ENCODE peak calls at places on chromosome 19, in five cellular contexts. M, L, D, V and Z are unnamed samples.

GRCh38 chr19:47998800-47999199 is 4.4 kb downstream of the ELSPBP1 start:
- DNase-seq in M (no peak), L (no peak), D (no peak), V (no peak), Z (no peak)

GRCh38 chr19:7619671-7620441 is 9.5 kb downstream of the XAB2 start:
- DNase-seq in M (peak), L (no peak), D (no peak), V (no peak), Z (no peak)

GRCh38 chr19:47741544-47742125 is 3.7 kb upstream of the NOP53 start:
- DNase-seq in M (no peak), L (no peak), D (no peak), V (no peak), Z (no peak)

GRCh38 chr19:12783849-12784393 is 7.4 kb upstream of the JUNB start:
- DNase-seq in M (peak), L (no peak), D (no peak), V (no peak), Z (no peak)

GRCh38 chr19:53132231-53132991 is at the start of gene ZNF415:
- DNase-seq in M (peak), L (peak), D (peak), V (peak), Z (peak)

GRCh38 chr19:45638930-45639729 is at the start of gene EML2:
- DNase-seq in M (peak), L (no peak), D (peak), V (peak), Z (peak)

GRCh38 chr19:19149402-19149801 is 11.1 kb upstream of the TMEM161A start:
- DNase-seq in M (no peak), L (no peak), D (no peak), V (no peak), Z (no peak)

GRCh38 chr19:3268326-3268725 is 43.9 kb downstream of the CELF5 start:
- DNase-seq in M (no peak), L (no peak), D (no peak), V (no peak), Z (no peak)

GRCh38 chr19:14078406-14078805 is 5.8 kb downstream of the MISP3 start:
- DNase-seq in M (no peak), L (no peak), D (no peak), V (no peak), Z (no peak)

GRCh38 chr19:32887572-32887971 is 18.0 kb upstream of the SLC7A9 start:
- DNase-seq in M (no peak), L (no peak), D (no peak), V (no peak), Z (no peak)

GRCh38 chr19:4567584-4568071 is 8.1 kb upstream of the SEMA6B start:
- DNase-seq in M (no peak), L (no peak), D (peak), V (no peak), Z (no peak)

GRCh38 chr19:35223856-35224505 is 4.6 kb downstream of the FAM187B start:
- DNase-seq in M (no peak), L (no peak), D (no peak), V (no peak), Z (peak)

GRCh38 chr19:4868286-4868834 is 893 bp upstream of the PLIN3 start:
- DNase-seq in M (no peak), L (no peak), D (no peak), V (peak), Z (no peak)

GRCh38 chr19:35206379-35206778 is 22.2 kb downstream of the FAM187B start:
- DNase-seq in M (no peak), L (no peak), D (no peak), V (no peak), Z (no peak)

GRCh38 chr19:17026041-17026658 is 460 bp downstream of the CPAMD8 start:
- DNase-seq in M (no peak), L (no peak), D (no peak), V (no peak), Z (no peak)

GRCh38 chr19:17027428-17027816 is 812 bp upstream of the CPAMD8 start:
- DNase-seq in M (no peak), L (no peak), D (no peak), V (no peak), Z (no peak)

GRCh38 chr19:17026706-17027427 is at the start of gene CPAMD8:
- DNase-seq in M (no peak), L (no peak), D (no peak), V (no peak), Z (no peak)

GRCh38 chr19:17023805-17024204 is 2.8 kb downstream of the CPAMD8 start:
- DNase-seq in M (no peak), L (no peak), D (no peak), V (no peak), Z (no peak)

DNA sequence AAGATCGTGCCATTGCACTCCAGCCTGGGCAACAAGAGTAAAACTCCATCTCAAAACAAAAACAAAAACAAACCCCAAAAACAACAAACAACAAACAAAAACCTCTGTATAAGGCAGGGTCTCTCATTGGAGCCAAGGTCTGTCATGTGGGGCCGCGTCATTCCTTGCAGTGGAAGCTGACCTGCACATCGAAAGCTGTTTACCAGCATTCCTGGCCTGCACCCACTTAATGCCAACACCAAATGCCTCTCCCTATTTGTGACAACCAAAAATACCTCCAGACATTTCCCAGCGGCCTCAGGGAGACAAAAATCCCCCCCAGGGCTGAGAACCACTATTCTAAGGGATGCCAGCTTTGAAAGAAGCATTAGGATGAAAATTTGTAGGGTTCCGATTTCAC is 1.2 kb downstream of the CPAMD8 start:
- DNase-seq in M (no peak), L (no peak), D (no peak), V (no peak), Z (no peak)
- TF ChIP-seq CTCF in M (no peak), L (no peak), D (no peak), V (no peak), Z (no peak)

GRCh38 chr19:34173145-34173956 is 1.0 kb downstream of the LSM14A start:
- DNase-seq in M (peak), L (no peak), D (peak), V (no peak), Z (no peak)
- TF ChIP-seq CTCF in M (no peak), L (no peak), D (no peak), V (peak), Z (peak)

GRCh38 chr19:39110263-39110967 is 15.2 kb upstream of the PAK4 start:
- DNase-seq in M (peak), L (no peak), D (peak), V (peak), Z (no peak)

GRCh38 chr19:39111593-39112199 is 13.9 kb upstream of the PAK4 start:
- DNase-seq in M (peak), L (no peak), D (no peak), V (no peak), Z (no peak)

GRCh38 chr19:39106201-39106600 is 19.4 kb upstream of the PAK4 start:
- DNase-seq in M (no peak), L (no peak), D (no peak), V (no peak), Z (no peak)

GRCh38 chr19:39112338-39112890 is 13.2 kb upstream of the PAK4 start:
- DNase-seq in M (peak), L (no peak), D (no peak), V (no peak), Z (no peak)

GRCh38 chr19:39109641-39110040 is 15.9 kb upstream of the PAK4 start:
- DNase-seq in M (no peak), L (no peak), D (no peak), V (no peak), Z (no peak)
- TF ChIP-seq CTCF in M (no peak), L (no peak), D (no peak), V (no peak), Z (no peak)

GRCh38 chr19:55131421-55131820 is 14.0 kb upstream of the PPP1R12C start:
- DNase-seq in M (no peak), L (no peak), D (no peak), V (no peak), Z (no peak)

GRCh38 chr19:55134732-55135131 is 14.3 kb downstream of the TNNT1 start:
- DNase-seq in M (no peak), L (no peak), D (no peak), V (no peak), Z (no peak)

GRCh38 chr19:55133639-55134444 is 15.2 kb downstream of the TNNT1 start:
- DNase-seq in M (no peak), L (no peak), D (no peak), V (no peak), Z (no peak)

GRCh38 chr19:55136399-55137102 is 12.5 kb downstream of the TNNT1 start:
- DNase-seq in M (no peak), L (no peak), D (no peak), V (no peak), Z (no peak)

GRCh38 chr19:55132453-55133129 is 15.2 kb upstream of the PPP1R12C start:
- DNase-seq in M (no peak), L (no peak), D (no peak), V (no peak), Z (no peak)
- TF ChIP-seq CTCF in M (no peak), L (no peak), D (no peak), V (no peak), Z (peak)